ENCODE peak calls at places on chromosomes 4 and X, in nine cellular contexts. I is HTR-8/SVneo, Q is coronary artery, U is amniotic stem cell, D is substantia nigra, N is mesendoderm, A is fibroblast of lung, B is Peyer's patch, W is NCI-H1694 treated with DMSO at 0.1 percent for 48 hours. S is an unnamed sample.

GRCh38 chrX:150849486-150849885 is 49.0 kb downstream of the CD99L2 start:
- DNase-seq in Q (no peak), W (no peak), A (no peak), U (no peak), N (no peak), B (no peak), I (no peak), D (no peak), S (no peak)

GRCh38 chr4:40515037-40515397 is 114.6 kb downstream of the RBM47 start:
- DNase-seq in A (no peak), D (no peak), I (no peak), W (no peak), U (no peak), Q (no peak), N (no peak), B (no peak), S (no peak)

GRCh38 chr4:41110050-41110449 is 104.3 kb downstream of the APBB2 start:
- DNase-seq in D (no peak), U (no peak), Q (no peak), A (no peak), W (no peak), I (no peak), B (no peak), N (no peak), S (no peak)

GRCh38 chr4:165537028-165537648 is 158.3 kb downstream of the CPE start:
- DNase-seq in W (peak), N (peak), U (peak), D (no peak), Q (no peak), B (no peak), I (peak), A (peak), S (no peak)

GRCh38 chr4:74640111-74640903 is 154.0 kb downstream of the BTC start:
- DNase-seq in Q (no peak), D (no peak), N (no peak), U (no peak), W (no peak), I (no peak), A (peak), B (no peak), S (no peak)

GRCh38 chr4:834368-835147 is 8.6 kb upstream of the CPLX1 start:
- DNase-seq in Q (no peak), B (peak), D (no peak), A (no peak), U (no peak), N (no peak), I (no peak), W (no peak), S (no peak)

GRCh38 chr4:59217910-59218631 is 1982.1 kb upstream of the ADGRL3 start:
- DNase-seq in W (no peak), A (no peak), U (no peak), Q (no peak), D (no peak), I (no peak), B (no peak), N (no peak), S (no peak)

GRCh38 chr4:112361181-112361791 is 64.1 kb downstream of the ALPK1 start:
- DNase-seq in D (no peak), N (peak), Q (no peak), W (no peak), B (no peak), A (no peak), U (no peak), I (no peak), S (no peak)

GRCh38 chrX:39361736-39362135 is 560.5 kb downstream of the MID1IP1 start:
- DNase-seq in U (no peak), D (no peak), Q (no peak), I (no peak), B (no peak), W (no peak), N (no peak), A (no peak), S (no peak)

GRCh38 chr4:105196523-105197145 is 50.0 kb downstream of the TET2 start:
- DNase-seq in A (peak), N (peak), I (no peak), U (no peak), W (no peak), Q (no peak), B (no peak), D (no peak), S (no peak)

GRCh38 chr4:166077782-166078181 is 204.7 kb downstream of the TLL1 start:
- DNase-seq in D (no peak), B (no peak), N (no peak), W (no peak), U (no peak), A (no peak), Q (no peak), I (no peak), S (no peak)

GRCh38 chr4:118352843-118353373 is at the start of gene PRSS12:
- DNase-seq in Q (no peak), D (no peak), B (peak), A (peak), U (peak), W (peak), I (peak), N (peak), S (no peak)

GRCh38 chrX:150032742-150033141 is 94.5 kb upstream of the EOLA2 start:
- DNase-seq in Q (no peak), U (peak), N (no peak), W (no peak), I (peak), B (no peak), D (no peak), A (peak), S (no peak)

GRCh38 chr4:54940996-54941395 is 184.4 kb downstream of the KDR start:
- DNase-seq in U (no peak), D (no peak), A (no peak), W (no peak), B (no peak), Q (no peak), I (no peak), N (no peak), S (no peak)

GRCh38 chrX:118756111-118756510 is 28.7 kb downstream of the IL13RA1 start:
- DNase-seq in U (no peak), B (no peak), A (no peak), I (no peak), N (no peak), D (no peak), W (no peak), Q (no peak), S (no peak)

GRCh38 chr4:126592088-126592487 is 1040.7 kb upstream of the INTU start:
- DNase-seq in B (no peak), N (peak), A (peak), U (no peak), Q (no peak), I (no peak), D (no peak), W (no peak), S (no peak)

GRCh38 chr4:30721353-30722091 is 1.4 kb downstream of the PCDH7 start:
- DNase-seq in A (peak), D (peak), U (peak), Q (no peak), B (peak), W (no peak), N (peak), I (peak), S (no peak)

GRCh38 chr4:52751349-52751911 is at the start of gene ERVMER34-1:
- DNase-seq in U (no peak), B (peak), D (no peak), I (peak), W (no peak), N (peak), Q (peak), A (peak), S (peak)

GRCh38 chr4:1459664-1460511 is 53.6 kb upstream of the NKX1-1 start:
- DNase-seq in N (no peak), W (no peak), B (peak), D (no peak), I (no peak), Q (peak), U (no peak), A (no peak), S (no peak)

S was measured in omental fat pad.